ENCODE peak calls at places on chromosome 16, in eight cellular contexts. S, P, W, Q, I, R, Y and F are unnamed samples.

GRCh38 chr16:70529051-70529777 is 5.6 kb downstream of the SF3B3 start:
- DNase-seq in S (peak), P (peak), W (no peak), Q (no peak), I (no peak), R (no peak), Y (no peak), F (no peak)

GRCh38 chr16:35798885-35799426 is 2339.5 kb downstream of the TP53TG3F start:
- DNase-seq in S (no peak), P (no peak), W (no peak), Q (peak), I (peak), R (no peak), Y (no peak), F (no peak)

GRCh38 chr16:87085441-87085840 is 231.8 kb downstream of the C16orf95 start:
- DNase-seq in S (no peak), P (no peak), W (no peak), Q (no peak), I (no peak), R (no peak), Y (no peak), F (no peak)

GRCh38 chr16:82178352-82178751 is 8.3 kb upstream of the MPHOSPH6 start:
- DNase-seq in S (no peak), P (no peak), W (no peak), Q (no peak), I (no peak), R (no peak), Y (no peak), F (no peak)

GRCh38 chr16:81212830-81213465 is 25.5 kb upstream of the BCO1 start:
- DNase-seq in S (no peak), P (no peak), W (no peak), Q (no peak), I (no peak), R (no peak), Y (no peak), F (no peak)

GRCh38 chr16:2026461-2027023 is at the start of gene NHERF2:
- DNase-seq in S (no peak), P (no peak), W (no peak), Q (no peak), I (no peak), R (peak), Y (no peak), F (no peak)

GRCh38 chr16:73124665-73125064 is 76.7 kb upstream of the ZFHX3 start:
- DNase-seq in S (no peak), P (no peak), W (no peak), Q (no peak), I (no peak), R (no peak), Y (no peak), F (no peak)

GRCh38 chr16:56362057-56362655 is 63.2 kb downstream of the AMFR start:
- DNase-seq in S (no peak), P (no peak), W (no peak), Q (no peak), I (no peak), R (peak), Y (no peak), F (no peak)

GRCh38 chr16:56348168-56349085 is 76.9 kb downstream of the AMFR start:
- DNase-seq in S (no peak), P (no peak), W (no peak), Q (no peak), I (no peak), R (peak), Y (no peak), F (no peak)

GRCh38 chr16:11639925-11640899 is 28.0 kb upstream of the SNN start:
- DNase-seq in S (peak), P (peak), W (no peak), Q (peak), I (no peak), R (peak), Y (no peak), F (no peak)